ENCODE peak calls at places on chromosomes 2 and 18, in five cellular contexts. Y, L, M, P and I are unnamed samples.

GRCh38 chr2:96951125-96951654 is 35.2 kb downstream of the FAM178B start:
- DNase-seq in L (peak), P (peak), Y (peak), M (peak), I (peak)

GRCh38 chr2:107072150-107072940 is 186.4 kb upstream of the ST6GAL2 start:
- DNase-seq in L (no peak), P (no peak), M (no peak), Y (no peak), I (peak)

GRCh38 chr2:106575955-106576354 is 88.8 kb downstream of the CD8B2 start:
- DNase-seq in Y (peak), M (no peak), P (no peak), L (no peak), I (peak)

GRCh38 chr2:129754431-129754830 is 225.0 kb upstream of the RAB6C start:
- DNase-seq in M (no peak), P (no peak), L (no peak), Y (no peak), I (peak)

GRCh38 chr2:151523825-151524224 is 114.1 kb downstream of the RIF1 start:
- DNase-seq in P (no peak), L (no peak), M (no peak), Y (no peak), I (no peak)

GRCh38 chr2:54697934-54698333 is 25.5 kb upstream of the EML6 start:
- DNase-seq in M (no peak), P (no peak), L (no peak), Y (no peak), I (no peak)

GRCh38 chr18:25210622-25211021 is 141.3 kb downstream of the ZNF521 start:
- DNase-seq in Y (no peak), P (no peak), M (no peak), L (no peak), I (no peak)

GRCh38 chr18:59220164-59220783 is 316 bp downstream of the GRP start:
- DNase-seq in P (no peak), Y (no peak), L (no peak), M (no peak), I (no peak)

GRCh38 chr2:108910541-108911396 is 78.3 kb downstream of the EDAR start:
- DNase-seq in Y (no peak), M (no peak), L (no peak), P (no peak), I (no peak)

GRCh38 chr2:85053802-85054201 is 79.4 kb upstream of the TCF7L1 start:
- DNase-seq in L (peak), P (no peak), M (peak), Y (no peak), I (peak)

GRCh38 chr2:100208375-100208774 is 66.0 kb upstream of the AFF3 start:
- DNase-seq in Y (peak), L (no peak), M (no peak), P (no peak), I (no peak)

GRCh38 chr2:101829018-101829396 is 131.5 kb downstream of the MAP4K4 start:
- DNase-seq in Y (no peak), M (no peak), P (no peak), L (no peak), I (no peak)

GRCh38 chr2:74369976-74370375 is 10.1 kb downstream of the DCTN1 start:
- DNase-seq in L (no peak), M (no peak), Y (no peak), P (no peak), I (no peak)

GRCh38 chr18:34837769-34838194 is 127.7 kb downstream of the DTNA start:
- DNase-seq in Y (peak), L (no peak), M (no peak), P (no peak), I (no peak)

GRCh38 chr18:37381554-37381953 is 184.0 kb downstream of the CELF4 start:
- DNase-seq in P (no peak), Y (no peak), M (no peak), L (no peak), I (no peak)

GRCh38 chr2:239392688-239393400 is 8.0 kb downstream of the HDAC4 start:
- DNase-seq in L (no peak), Y (no peak), P (no peak), M (no peak), I (no peak)

GRCh38 chr18:37778417-37779165 is 213.0 kb upstream of the CELF4 start:
- DNase-seq in M (peak), Y (no peak), L (peak), P (peak), I (peak)

GRCh38 chr2:219308142-219309093 is 783 bp downstream of the PTPRN start:
- DNase-seq in P (peak), Y (peak), M (peak), L (peak), I (no peak)

GRCh38 chr2:219314804-219315468 is 5.7 kb upstream of the PTPRN start:
- DNase-seq in Y (no peak), M (no peak), L (no peak), P (no peak), I (no peak)

GRCh38 chr2:219306047-219306446 is 3.2 kb downstream of the PTPRN start:
- DNase-seq in L (no peak), M (no peak), Y (no peak), P (no peak), I (no peak)

GRCh38 chr2:219304223-219304622 is 5.0 kb downstream of the PTPRN start:
- DNase-seq in M (no peak), Y (no peak), L (no peak), P (no peak), I (no peak)

GRCh38 chr2:219309278-219309677 is at the start of gene PTPRN:
- DNase-seq in P (no peak), L (no peak), M (no peak), Y (no peak), I (no peak)
- H3K4me3 ChIP-seq in P (no peak), L (no peak), M (no peak), Y (no peak), I (no peak)

DNA sequence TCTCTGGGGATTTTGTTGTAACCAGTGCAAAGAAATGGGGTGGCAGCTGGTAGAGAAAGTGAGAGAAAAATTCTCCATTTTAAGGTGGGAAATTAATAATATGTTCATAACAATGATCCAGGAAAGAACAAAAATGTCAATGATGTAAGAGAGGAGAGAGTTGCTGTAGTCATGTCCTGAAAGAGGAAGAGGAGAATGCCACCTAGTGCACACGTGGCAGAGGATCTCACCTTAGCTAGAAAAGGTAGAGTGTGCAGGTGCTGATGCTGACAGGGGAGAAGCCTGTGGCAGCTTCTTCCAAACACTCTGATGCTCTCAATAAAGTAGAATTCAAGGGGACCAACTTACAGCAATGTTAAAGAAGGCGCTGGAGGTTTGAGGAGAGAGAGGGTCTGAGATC is 282.9 kb upstream of the PKDCC start:
- DNase-seq in P (no peak), L (no peak), M (no peak), Y (no peak), I (no peak)
- TF ChIP-seq CTCF in P (no peak), L (no peak), M (no peak), Y (no peak), I (no peak)

GRCh38 chr2:221561770-221562169 is 10.3 kb downstream of the EPHA4 start:
- DNase-seq in P (no peak), M (no peak), L (no peak), Y (no peak), I (no peak)
- H3K4me3 ChIP-seq in P (no peak), M (no peak), L (no peak), Y (no peak), I (no peak)

GRCh38 chr2:197875736-197876135 is 71.3 kb downstream of the PLCL1 start:
- DNase-seq in P (no peak), M (no peak), Y (no peak), L (no peak), I (no peak)

GRCh38 chr2:197871780-197872456 is 67.5 kb downstream of the PLCL1 start:
- DNase-seq in Y (no peak), M (no peak), P (no peak), L (no peak), I (no peak)

GRCh38 chr2:197876524-197876923 is 72.1 kb downstream of the PLCL1 start:
- DNase-seq in P (no peak), L (no peak), Y (no peak), M (no peak), I (no peak)

GRCh38 chr2:197870137-197870536 is 65.7 kb downstream of the PLCL1 start:
- DNase-seq in Y (no peak), M (no peak), P (no peak), L (no peak), I (no peak)

GRCh38 chr2:197873293-197873701 is 68.9 kb downstream of the PLCL1 start:
- DNase-seq in P (no peak), L (no peak), Y (no peak), M (no peak), I (no peak)
- TF ChIP-seq CTCF in P (no peak), L (no peak), Y (no peak), M (peak), I (no peak)

GRCh38 chr2:118832791-118833715 is 14.4 kb downstream of the EN1 start:
- DNase-seq in P (no peak), M (no peak), L (no peak), Y (no peak), I (no peak)
- H3K4me3 ChIP-seq in P (no peak), M (no peak), L (no peak), Y (no peak), I (no peak)

DNA sequence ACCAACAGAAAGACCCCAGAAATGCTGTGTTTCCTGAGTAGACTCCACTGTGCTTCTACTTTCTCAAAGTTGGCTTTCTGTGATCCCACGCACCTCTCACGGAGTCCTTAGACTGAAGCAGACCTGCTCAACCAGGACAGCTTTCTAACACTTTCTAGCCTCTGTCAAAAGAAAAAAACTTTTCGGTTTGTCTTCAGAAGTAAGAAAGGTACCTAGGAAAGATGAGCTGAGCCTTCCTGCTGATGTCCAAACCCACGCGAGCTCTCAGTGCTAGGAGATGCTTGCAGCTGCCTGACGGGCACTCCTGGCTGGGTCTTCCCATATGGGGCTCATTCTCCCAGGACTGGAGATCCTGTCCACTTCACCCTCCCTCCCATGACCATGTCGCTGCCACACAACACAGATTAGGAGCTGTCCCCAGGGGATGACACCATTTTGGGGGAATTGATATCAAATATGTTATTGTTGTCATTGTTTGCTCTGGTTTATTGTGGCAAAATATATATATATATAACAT is 49.2 kb upstream of the DAPL1 start:
- DNase-seq in L (no peak), P (no peak), M (no peak), Y (no peak), I (no peak)
- TF ChIP-seq CTCF in L (no peak), P (no peak), M (no peak), Y (no peak), I (no peak)

GRCh38 chr2:21930224-21930623 is 806.5 kb downstream of the TDRD15 start:
- DNase-seq in Y (no peak), L (no peak), M (no peak), P (no peak), I (no peak)
- H3K4me3 ChIP-seq in Y (no peak), L (no peak), M (no peak), P (no peak), I (no peak)

GRCh38 chr2:195500878-195501277 is 156.1 kb upstream of the SLC39A10 start:
- DNase-seq in M (no peak), P (no peak), Y (no peak), L (no peak), I (no peak)

GRCh38 chr2:195498839-195499490 is 158.1 kb upstream of the SLC39A10 start:
- DNase-seq in M (no peak), P (no peak), Y (no peak), L (no peak), I (no peak)

GRCh38 chr2:195496991-195497390 is 160.0 kb upstream of the SLC39A10 start:
- DNase-seq in P (no peak), Y (no peak), L (no peak), M (no peak), I (no peak)

GRCh38 chr2:195495966-195496365 is 161.1 kb upstream of the SLC39A10 start:
- DNase-seq in M (no peak), Y (no peak), L (no peak), P (no peak), I (no peak)

GRCh38 chr2:195498176-195498575 is 158.8 kb upstream of the SLC39A10 start:
- DNase-seq in P (peak), M (peak), Y (peak), L (peak), I (no peak)
- TF ChIP-seq CTCF in P (peak), M (peak), Y (no peak), L (peak), I (peak)

DNA sequence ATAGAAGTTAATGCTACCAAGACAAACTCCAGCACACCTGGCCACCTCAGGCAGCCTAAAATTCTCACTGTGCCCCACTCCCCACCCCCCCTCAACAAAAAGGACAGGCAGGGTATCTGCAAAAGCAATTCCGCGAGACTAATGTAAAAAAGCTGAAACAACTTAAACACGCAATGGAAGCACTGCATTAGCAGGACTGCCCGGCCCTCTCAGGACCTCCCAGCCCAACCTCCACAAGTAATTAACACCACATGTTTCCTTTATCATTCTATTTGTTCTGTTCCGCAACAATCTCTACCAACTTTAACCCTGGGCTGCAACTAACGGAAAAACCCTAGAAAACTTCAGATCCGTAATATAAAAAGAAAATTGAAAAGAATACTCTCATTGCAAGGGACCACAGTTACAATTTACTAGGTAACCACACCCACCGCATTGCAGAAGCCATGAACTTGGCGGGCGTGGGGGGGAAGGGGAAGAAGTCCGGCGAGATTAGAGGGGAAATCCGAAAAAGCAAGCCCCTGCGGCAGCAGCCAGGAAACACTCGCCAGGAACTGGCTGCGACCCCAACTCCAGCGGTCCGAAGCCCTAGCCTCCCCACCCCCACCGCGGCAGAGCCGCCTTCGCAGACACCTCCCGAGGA is 1.3 kb downstream of the EPB41L3 start:
- DNase-seq in L (peak), P (no peak), M (no peak), Y (no peak), I (no peak)
- H3K4me3 ChIP-seq in L (peak), P (no peak), M (no peak), Y (peak), I (peak)

DNA sequence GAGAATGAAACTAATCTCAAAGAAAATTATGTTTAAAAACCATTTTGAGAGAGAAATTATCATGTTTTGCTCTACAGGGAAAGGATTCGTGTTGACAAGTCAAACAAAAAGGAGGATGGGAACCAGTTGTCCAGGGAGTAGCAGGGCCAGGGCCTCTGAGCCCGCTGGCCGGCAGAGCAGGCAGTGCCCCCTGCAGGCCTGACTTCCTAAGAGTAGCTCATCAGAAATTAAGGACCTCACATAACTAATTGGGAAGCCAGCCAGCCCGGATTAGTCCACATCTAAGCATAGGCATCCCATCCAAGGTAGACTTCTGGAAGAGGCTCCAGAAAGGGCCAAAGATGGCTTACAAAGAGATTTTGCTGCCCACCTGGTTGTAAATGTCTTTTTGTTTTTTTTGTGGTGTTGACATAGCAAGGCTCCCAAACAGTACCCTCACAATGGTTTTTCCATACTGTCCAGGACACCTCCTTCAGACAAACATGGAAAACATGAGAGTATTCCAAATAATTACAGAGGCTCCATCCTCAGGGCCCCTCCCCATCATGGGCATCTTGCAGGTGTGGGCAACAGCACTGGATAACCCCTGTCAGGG is 241.2 kb upstream of the TANK start:
- DNase-seq in P (peak), Y (peak), M (peak), L (peak), I (peak)
- TF ChIP-seq CTCF in P (peak), Y (no peak), M (peak), L (peak), I (peak)